ENCODE peak calls at places on chromosomes 3 and 15, in nine cellular contexts. C is RWPE1; L is CD8-positive, alpha-beta T cell; P is body of pancreas; M is hepatocyte; Q is psoas muscle; E is GM13977; X is CD4-positive, alpha-beta T cell; O is IMR-90. W is an unnamed sample.

GRCh38 chr3:105812194-105812586 is 56.6 kb downstream of the CBLB start:
- DNase-seq in C (no peak), L (no peak), P (no peak), M (no peak), Q (no peak), E (no peak), X (no peak), O (peak; percentile 74), W (no peak)

GRCh38 chr3:190092250-190092649 is 28.4 kb downstream of the P3H2 start:
- DNase-seq in C (peak; percentile 42), L (no peak), P (no peak), M (peak; percentile 19), Q (no peak), E (no peak), X (no peak), O (peak; percentile 91), W (no peak)

GRCh38 chr3:137669519-137670060 is 94.5 kb upstream of the SOX14 start:
- DNase-seq in C (no peak), L (no peak), P (no peak), M (peak; percentile 76), Q (no peak), E (no peak), X (no peak), O (no peak), W (no peak)

GRCh38 chr15:66356069-66356358 is 471 bp downstream of the TIPIN start:
- DNase-seq in C (no peak), L (no peak), P (no peak), M (no peak), Q (no peak), E (no peak), X (no peak), O (no peak), W (no peak)

GRCh38 chr15:63554337-63554927 is 42.8 kb upstream of the FBXL22 start:
- DNase-seq in C (no peak), L (no peak), P (no peak), M (no peak), Q (no peak), E (no peak), X (no peak), O (peak; percentile 27), W (no peak)

GRCh38 chr3:105260385-105260784 is 106.3 kb upstream of the ALCAM start:
- DNase-seq in C (no peak), L (no peak), P (no peak), M (no peak), Q (no peak), E (no peak), X (no peak), O (no peak), W (no peak)

GRCh38 chr3:187150599-187150998 is 11.3 kb upstream of the RPL39L start:
- DNase-seq in C (no peak), L (peak; percentile 71), P (peak; percentile 28), M (no peak), Q (no peak), E (no peak), X (peak; percentile 62), O (no peak), W (no peak)

GRCh38 chr3:13231781-13232515 is 158.7 kb upstream of the IQSEC1 start:
- DNase-seq in C (no peak), L (no peak), P (no peak), M (no peak), Q (no peak), E (no peak), X (no peak), O (no peak), W (no peak)

GRCh38 chr3:195705081-195705991 is 15.4 kb upstream of the MUC20 start:
- DNase-seq in C (no peak), L (no peak), P (no peak), M (no peak), Q (no peak), E (no peak), X (no peak), O (no peak), W (no peak)

GRCh38 chr3:191699546-191699945 is 238.6 kb downstream of the PYDC2 start:
- DNase-seq in C (no peak), L (no peak), P (no peak), M (no peak), Q (no peak), E (no peak), X (no peak), O (no peak), W (no peak)

GRCh38 chr3:48439820-48440589 is at the start of the genes CCDC51 and TMA7:
- DNase-seq in C (peak; percentile 97), L (peak; percentile 99), P (peak; percentile 99), M (peak; percentile 99), Q (peak; percentile 99), E (peak; percentile 98), X (peak; percentile 96), O (peak; percentile 93), W (peak; percentile 99)
- TF ChIP-seq CTCF in C (no peak), L (no peak), P (no peak), M (no peak), Q (no peak), E (no peak), X (no peak), O (no peak), W (no peak)

GRCh38 chr15:85875756-85876155 is 81.0 kb upstream of the KLHL25 start:
- DNase-seq in C (no peak), L (no peak), P (no peak), M (no peak), Q (no peak), E (no peak), X (no peak), O (no peak), W (no peak)

GRCh38 chr15:85886345-85886935 is 91.7 kb upstream of the KLHL25 start:
- DNase-seq in C (no peak), L (no peak), P (no peak), M (no peak), Q (peak; percentile 89), E (no peak), X (no peak), O (no peak), W (no peak)

GRCh38 chr15:85879334-85880163 is 84.8 kb upstream of the KLHL25 start:
- DNase-seq in C (no peak), L (no peak), P (no peak), M (peak; percentile 30), Q (no peak), E (no peak), X (no peak), O (no peak), W (no peak)

GRCh38 chr15:85878866-85879265 is 84.1 kb upstream of the KLHL25 start:
- DNase-seq in C (no peak), L (no peak), P (peak; percentile 8), M (no peak), Q (no peak), E (no peak), X (no peak), O (no peak), W (no peak)

DNA sequence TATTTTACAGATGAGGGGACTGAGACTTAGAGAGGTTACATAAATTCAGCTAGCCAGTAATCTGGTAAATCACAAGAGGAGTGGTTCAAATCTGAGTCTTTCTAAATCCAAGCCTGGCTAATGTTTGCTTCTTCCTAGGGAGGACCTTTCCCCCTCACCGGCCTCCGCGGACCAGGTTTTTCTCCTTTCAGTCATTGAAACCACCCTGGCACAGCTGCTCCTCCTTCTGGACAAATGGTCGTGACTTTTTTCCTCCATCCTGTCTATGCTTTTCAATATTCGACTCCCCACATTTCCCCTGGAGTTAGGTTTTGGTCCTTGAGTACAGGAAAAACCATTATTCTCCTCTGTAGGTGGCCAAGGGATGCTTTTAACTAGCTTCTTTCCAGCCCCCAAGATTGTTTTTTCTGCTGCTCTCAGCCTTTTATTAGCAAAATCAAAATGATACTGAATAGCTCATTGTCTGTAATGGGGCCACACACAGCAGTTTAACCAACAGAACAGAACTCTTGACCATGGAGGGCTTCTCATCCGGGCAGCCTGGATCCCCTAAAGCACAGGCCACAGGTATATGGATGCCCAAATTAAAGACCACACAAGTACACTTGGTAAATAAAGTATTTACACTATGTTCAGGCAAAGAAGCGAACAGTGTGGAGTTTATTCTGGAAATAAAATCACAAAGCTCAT is 85.9 kb upstream of the KLHL25 start:
- DNase-seq in C (no peak), L (no peak), P (no peak), M (no peak), Q (no peak), E (no peak), X (no peak), O (no peak), W (no peak)
- TF ChIP-seq CTCF in C (no peak), L (no peak), P (no peak), M (no peak), Q (no peak), E (no peak), X (no peak), O (no peak), W (no peak)

GRCh38 chr3:40845916-40846315 is 321.2 kb downstream of the ZNF621 start:
- DNase-seq in C (no peak), L (no peak), P (no peak), M (no peak), Q (no peak), E (no peak), X (no peak), O (no peak), W (no peak)

GRCh38 chr3:40848411-40848810 is 323.7 kb downstream of the ZNF621 start:
- DNase-seq in C (no peak), L (no peak), P (no peak), M (no peak), Q (no peak), E (no peak), X (no peak), O (no peak), W (no peak)

GRCh38 chr3:40846466-40846865 is 321.7 kb downstream of the ZNF621 start:
- DNase-seq in C (no peak), L (no peak), P (no peak), M (no peak), Q (no peak), E (no peak), X (no peak), O (no peak), W (no peak)

GRCh38 chr3:40845447-40845846 is 320.7 kb downstream of the ZNF621 start:
- DNase-seq in C (no peak), L (no peak), P (no peak), M (no peak), Q (no peak), E (no peak), X (no peak), O (no peak), W (no peak)

GRCh38 chr3:40847571-40847992 is 322.8 kb downstream of the ZNF621 start:
- DNase-seq in C (no peak), L (no peak), P (peak; percentile 11), M (peak; percentile 62), Q (no peak), E (no peak), X (no peak), O (no peak), W (no peak)
- TF ChIP-seq CTCF in C (no peak), L (no peak), P (no peak), M (peak; percentile 44), Q (no peak), E (no peak), X (no peak), O (no peak), W (no peak)

DNA sequence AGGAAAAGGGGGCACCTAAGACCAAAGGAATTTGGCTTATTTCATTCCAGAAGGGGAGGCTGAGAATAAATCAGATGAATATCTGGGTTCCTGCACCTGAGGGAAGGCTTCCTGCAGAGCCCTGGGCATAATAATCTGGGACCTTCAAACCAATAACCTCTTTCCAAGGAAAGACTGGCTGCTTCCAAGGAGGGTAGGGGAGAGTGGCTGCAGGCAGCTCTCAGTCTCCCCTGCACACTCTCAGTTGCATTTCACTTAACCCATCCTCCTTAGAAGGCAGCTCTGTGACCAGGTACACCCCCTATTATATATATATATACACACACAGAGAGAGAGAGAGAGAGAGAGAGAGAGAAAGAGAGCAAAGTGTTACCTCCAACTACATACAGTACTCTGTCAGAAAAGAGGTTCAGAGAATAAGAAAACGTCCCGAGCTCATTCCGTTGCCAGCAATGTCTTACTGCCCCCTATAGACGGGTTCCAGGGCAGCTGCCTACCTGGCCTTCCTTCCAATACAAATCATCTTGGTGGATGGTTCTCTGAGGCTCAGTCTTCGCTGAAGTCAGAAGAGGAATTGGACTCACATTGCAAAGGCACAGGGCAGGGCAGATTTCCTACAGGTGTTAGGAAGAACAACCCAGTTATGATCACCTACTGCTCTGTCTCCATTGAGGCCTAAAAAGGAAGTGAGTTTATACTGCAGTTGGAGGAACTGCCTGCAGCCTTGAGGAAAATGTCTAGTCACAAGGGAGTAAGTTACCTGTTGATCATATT is 26.1 kb downstream of the CAPN3 start:
- DNase-seq in C (peak; percentile 42), L (no peak), P (peak; percentile 9), M (peak; percentile 81), Q (no peak), E (peak; percentile 60), X (no peak), O (peak; percentile 62), W (peak; percentile 54)
- TF ChIP-seq CTCF in C (peak; percentile 43), L (no peak), P (peak; percentile 28), M (peak; percentile 76), Q (peak; percentile 66), E (peak; percentile 66), X (no peak), O (peak; percentile 77), W (peak; percentile 64)